ENCODE peak calls at places on chromosomes 12 and 14, in nine cellular contexts. One of them, this sample, is unnamed.

GRCh38 chr12:60172696-60173095 is 576.9 kb downstream of the SLC16A7 start:
- DNase-seq in activated CD8-positive, alpha-beta T cell treated with anti-CD3 and anti-CD28 coated beads for 36 hours: no peak
- DNase-seq in activated CD4-positive, CD25-positive, alpha-beta regulatory T cell: no peak
- DNase-seq in WTC11: no peak
- DNase-seq in D341Med: no peak
- DNase-seq in tibial artery: no peak
- DNase-seq in T follicular helper cell: no peak
- DNase-seq in cerebellar nuclear complex: no peak
- DNase-seq in HEK293T: no peak
- DNase-seq in this sample: no peak

GRCh38 chr12:130064999-130065398 is 97.3 kb upstream of the FZD10 start:
- DNase-seq in activated CD8-positive, alpha-beta T cell treated with anti-CD3 and anti-CD28 coated beads for 36 hours: no peak
- DNase-seq in activated CD4-positive, CD25-positive, alpha-beta regulatory T cell: no peak
- DNase-seq in WTC11: peak
- DNase-seq in D341Med: no peak
- DNase-seq in tibial artery: no peak
- DNase-seq in T follicular helper cell: no peak
- DNase-seq in cerebellar nuclear complex: no peak
- DNase-seq in HEK293T: no peak
- DNase-seq in this sample: no peak

GRCh38 chr12:81644503-81644902 is 114.6 kb downstream of the PPFIA2 start:
- DNase-seq in activated CD8-positive, alpha-beta T cell treated with anti-CD3 and anti-CD28 coated beads for 36 hours: no peak
- DNase-seq in activated CD4-positive, CD25-positive, alpha-beta regulatory T cell: no peak
- DNase-seq in WTC11: no peak
- DNase-seq in D341Med: peak
- DNase-seq in tibial artery: no peak
- DNase-seq in T follicular helper cell: no peak
- DNase-seq in cerebellar nuclear complex: no peak
- DNase-seq in HEK293T: peak
- DNase-seq in this sample: no peak

GRCh38 chr12:6938353-6939186 is 5.0 kb upstream of the RNU7-1 start:
- DNase-seq in activated CD8-positive, alpha-beta T cell treated with anti-CD3 and anti-CD28 coated beads for 36 hours: no peak
- DNase-seq in activated CD4-positive, CD25-positive, alpha-beta regulatory T cell: no peak
- DNase-seq in WTC11: no peak
- DNase-seq in D341Med: no peak
- DNase-seq in tibial artery: no peak
- DNase-seq in T follicular helper cell: no peak
- DNase-seq in cerebellar nuclear complex: no peak
- DNase-seq in HEK293T: no peak
- DNase-seq in this sample: no peak

GRCh38 chr14:71206766-71207371 is 299.6 kb downstream of the PCNX1 start:
- DNase-seq in activated CD8-positive, alpha-beta T cell treated with anti-CD3 and anti-CD28 coated beads for 36 hours: no peak
- DNase-seq in activated CD4-positive, CD25-positive, alpha-beta regulatory T cell: no peak
- DNase-seq in WTC11: no peak
- DNase-seq in D341Med: no peak
- DNase-seq in tibial artery: peak
- DNase-seq in T follicular helper cell: no peak
- DNase-seq in cerebellar nuclear complex: no peak
- DNase-seq in HEK293T: no peak
- DNase-seq in this sample: no peak

GRCh38 chr14:101078892-101079221 is 175.3 kb upstream of the RTL1 start:
- DNase-seq in activated CD8-positive, alpha-beta T cell treated with anti-CD3 and anti-CD28 coated beads for 36 hours: no peak
- DNase-seq in activated CD4-positive, CD25-positive, alpha-beta regulatory T cell: no peak
- DNase-seq in WTC11: peak
- DNase-seq in D341Med: peak
- DNase-seq in tibial artery: no peak
- DNase-seq in T follicular helper cell: no peak
- DNase-seq in cerebellar nuclear complex: no peak
- DNase-seq in HEK293T: no peak
- DNase-seq in this sample: no peak

GRCh38 chr12:130121246-130122005 is 40.8 kb upstream of the FZD10 start:
- DNase-seq in activated CD8-positive, alpha-beta T cell treated with anti-CD3 and anti-CD28 coated beads for 36 hours: no peak
- DNase-seq in activated CD4-positive, CD25-positive, alpha-beta regulatory T cell: no peak
- DNase-seq in WTC11: no peak
- DNase-seq in D341Med: no peak
- DNase-seq in tibial artery: no peak
- DNase-seq in T follicular helper cell: no peak
- DNase-seq in cerebellar nuclear complex: no peak
- DNase-seq in HEK293T: no peak
- DNase-seq in this sample: no peak

GRCh38 chr12:125340791-125341190 is 275.6 kb downstream of the AACS start:
- DNase-seq in activated CD8-positive, alpha-beta T cell treated with anti-CD3 and anti-CD28 coated beads for 36 hours: no peak
- DNase-seq in activated CD4-positive, CD25-positive, alpha-beta regulatory T cell: no peak
- DNase-seq in WTC11: no peak
- DNase-seq in D341Med: no peak
- DNase-seq in tibial artery: no peak
- DNase-seq in T follicular helper cell: no peak
- DNase-seq in cerebellar nuclear complex: no peak
- DNase-seq in HEK293T: peak
- DNase-seq in this sample: no peak

GRCh38 chr14:55000381-55000780 is 26.5 kb downstream of the WDHD1 start:
- DNase-seq in activated CD8-positive, alpha-beta T cell treated with anti-CD3 and anti-CD28 coated beads for 36 hours: no peak
- DNase-seq in activated CD4-positive, CD25-positive, alpha-beta regulatory T cell: no peak
- DNase-seq in WTC11: no peak
- DNase-seq in D341Med: no peak
- DNase-seq in tibial artery: no peak
- DNase-seq in T follicular helper cell: no peak
- DNase-seq in cerebellar nuclear complex: no peak
- DNase-seq in HEK293T: no peak
- DNase-seq in this sample: no peak

GRCh38 chr12:19759229-19759628 is 319.9 kb downstream of the AEBP2 start:
- DNase-seq in activated CD8-positive, alpha-beta T cell treated with anti-CD3 and anti-CD28 coated beads for 36 hours: no peak
- DNase-seq in activated CD4-positive, CD25-positive, alpha-beta regulatory T cell: no peak
- DNase-seq in WTC11: no peak
- DNase-seq in D341Med: no peak
- DNase-seq in tibial artery: no peak
- DNase-seq in T follicular helper cell: no peak
- DNase-seq in cerebellar nuclear complex: no peak
- DNase-seq in HEK293T: no peak
- DNase-seq in this sample: no peak

GRCh38 chr12:57936513-57936883 is 4.9 kb upstream of the ATP23 start:
- DNase-seq in activated CD8-positive, alpha-beta T cell treated with anti-CD3 and anti-CD28 coated beads for 36 hours: no peak
- DNase-seq in activated CD4-positive, CD25-positive, alpha-beta regulatory T cell: no peak
- DNase-seq in WTC11: no peak
- DNase-seq in D341Med: no peak
- DNase-seq in tibial artery: no peak
- DNase-seq in T follicular helper cell: no peak
- DNase-seq in cerebellar nuclear complex: no peak
- DNase-seq in HEK293T: no peak
- DNase-seq in this sample: no peak

This sample was measured in activated effector memory CD4-positive, alpha-beta T cell treated with Interleukin-2 at 50 U/mL for 16 hours.